ENCODE peak calls at places on chromosomes 7 and 10, in five cellular contexts. Y is Caco-2, D is brain microvascular endothelial cell, Z is esophagus muscularis mucosa, J is mesenchymal stem cell. T is an unnamed sample.

GRCh38 chr10:58460157-58460556 is 52.5 kb upstream of the BICC1 start:
- DNase-seq in Y (no peak), D (no peak), Z (no peak), J (no peak), T (no peak)

GRCh38 chr7:54705436-54705835 is 53.6 kb downstream of the SEC61G start:
- DNase-seq in Y (no peak), D (peak), Z (peak), J (no peak), T (peak)

GRCh38 chr10:83253272-83253671 is 886.0 kb upstream of the GHITM start:
- DNase-seq in Y (no peak), D (no peak), Z (no peak), J (no peak), T (no peak)

GRCh38 chr10:121702351-121703320 is 104.4 kb upstream of the FGFR2 start:
- DNase-seq in Y (no peak), D (peak), Z (no peak), J (no peak), T (no peak)

GRCh38 chr7:100476903-100477870 is 1.8 kb downstream of the TSC22D4 start:
- DNase-seq in Y (no peak), D (no peak), Z (no peak), J (no peak), T (no peak)

GRCh38 chr10:92822964-92823363 is 25.4 kb upstream of the EXOC6 start:
- DNase-seq in Y (peak), D (no peak), Z (no peak), J (peak), T (no peak)

GRCh38 chr10:48237856-48238250 is 36.6 kb downstream of the FRMPD2 start:
- DNase-seq in Y (no peak), D (no peak), Z (peak), J (no peak), T (no peak)

GRCh38 chr10:62384057-62384446 is 9.9 kb downstream of the ZNF365 start:
- DNase-seq in Y (no peak), D (peak), Z (no peak), J (peak), T (no peak)

GRCh38 chr10:78362406-78363022 is 328.9 kb downstream of the RPS24 start:
- DNase-seq in Y (no peak), D (peak), Z (no peak), J (peak), T (peak)

GRCh38 chr10:110305767-110306451 is 1.2 kb upstream of the SMNDC1 start:
- DNase-seq in Y (peak), D (peak), Z (no peak), J (peak), T (peak)

GRCh38 chr7:24601600-24601999 is 28.3 kb downstream of the PALS2 start:
- DNase-seq in Y (no peak), D (no peak), Z (no peak), J (no peak), T (peak)

GRCh38 chr7:127692200-127692599 is 40.2 kb downstream of the SND1 start:
- DNase-seq in Y (no peak), D (no peak), Z (no peak), J (no peak), T (no peak)

GRCh38 chr10:21052709-21053104 is 155.6 kb upstream of the NEBL start:
- DNase-seq in Y (no peak), D (no peak), Z (no peak), J (no peak), T (no peak)
- H3K4me3 ChIP-seq in Y (no peak), D (no peak), Z (no peak), J (no peak), T (no peak)

GRCh38 chr10:87657370-87657769 is 2.3 kb upstream of the PAPSS2 start:
- DNase-seq in Y (no peak), D (peak), Z (no peak), J (peak), T (no peak)

GRCh38 chr10:87658383-87658795 is 1.3 kb upstream of the PAPSS2 start:
- DNase-seq in Y (no peak), D (no peak), Z (no peak), J (peak), T (peak)

GRCh38 chr10:87659571-87660483 is at the start of gene PAPSS2:
- DNase-seq in Y (peak), D (peak), Z (no peak), J (peak), T (peak)

GRCh38 chr10:87660484-87661133 is 931 bp downstream of the PAPSS2 start:
- DNase-seq in Y (no peak), D (peak), Z (no peak), J (peak), T (peak)

DNA sequence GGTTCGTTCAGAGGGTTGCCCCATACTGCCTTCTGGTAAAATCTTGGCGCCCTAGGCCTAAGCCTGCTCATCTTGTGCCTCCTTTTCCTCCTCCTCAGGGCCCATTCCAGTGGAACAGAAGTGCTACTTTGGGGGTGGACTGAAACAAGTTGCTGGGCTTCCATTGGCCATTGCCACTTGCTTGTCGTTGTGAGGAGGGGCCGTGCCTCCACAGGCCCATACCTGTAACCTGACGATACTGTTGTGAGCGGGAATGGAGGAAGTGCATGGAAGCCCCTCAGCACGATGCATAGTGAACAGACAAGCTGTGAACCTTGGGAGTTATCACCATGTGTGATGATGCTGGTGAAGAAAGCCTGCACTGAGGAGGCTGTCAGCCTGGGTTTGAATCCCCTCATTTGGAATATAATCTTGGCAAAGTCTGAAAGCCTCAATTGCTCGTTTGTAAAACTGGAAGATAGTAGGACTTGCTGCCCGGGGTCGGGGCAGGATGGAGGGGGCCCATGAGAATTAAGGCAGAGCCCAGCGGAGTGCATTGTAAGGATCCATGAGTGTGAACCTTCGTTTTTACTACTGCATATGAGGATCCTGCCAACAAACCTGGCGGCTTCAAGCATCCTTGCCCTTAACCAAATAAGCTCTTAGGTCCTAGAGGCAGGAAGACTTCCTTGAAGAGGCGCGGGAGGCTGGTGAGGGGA is 671 bp upstream of the PAPSS2 start:
- DNase-seq in Y (no peak), D (no peak), Z (no peak), J (peak), T (no peak)
- H3K4me3 ChIP-seq in Y (peak), D (peak), Z (peak), J (peak), T (peak)

GRCh38 chr7:151757274-151757673 is 119.6 kb downstream of the PRKAG2 start:
- DNase-seq in Y (no peak), D (peak), Z (no peak), J (no peak), T (no peak)

GRCh38 chr7:151754688-151755130 is 122.2 kb downstream of the PRKAG2 start:
- DNase-seq in Y (no peak), D (no peak), Z (no peak), J (no peak), T (no peak)

GRCh38 chr7:151755131-151755787 is 121.7 kb downstream of the PRKAG2 start:
- DNase-seq in Y (no peak), D (no peak), Z (peak), J (peak), T (peak)

GRCh38 chr7:151756076-151756731 is 120.7 kb downstream of the PRKAG2 start:
- DNase-seq in Y (no peak), D (peak), Z (no peak), J (peak), T (no peak)

DNA sequence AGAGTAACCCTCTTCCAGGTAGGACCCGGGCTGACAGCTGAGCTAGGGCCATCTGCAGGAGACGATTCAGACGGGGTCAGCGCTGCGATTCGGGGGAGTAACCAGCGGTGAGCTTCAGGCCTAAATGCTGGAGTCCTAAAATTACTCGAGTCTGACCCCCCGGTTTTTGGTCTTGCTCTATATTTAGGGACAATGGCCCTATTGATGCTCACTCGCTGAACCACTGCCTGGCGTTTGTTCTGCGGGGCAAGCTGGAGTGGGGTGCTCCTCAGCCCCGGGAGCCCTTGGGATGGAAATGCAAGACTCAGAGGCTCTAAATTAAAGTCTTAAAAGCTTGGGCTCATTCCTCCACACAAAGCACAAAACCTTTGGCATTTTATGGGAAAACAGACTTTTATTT is 120.0 kb downstream of the PRKAG2 start:
- DNase-seq in Y (no peak), D (no peak), Z (no peak), J (no peak), T (no peak)
- H3K4me3 ChIP-seq in Y (no peak), D (no peak), Z (no peak), J (no peak), T (no peak)

DNA sequence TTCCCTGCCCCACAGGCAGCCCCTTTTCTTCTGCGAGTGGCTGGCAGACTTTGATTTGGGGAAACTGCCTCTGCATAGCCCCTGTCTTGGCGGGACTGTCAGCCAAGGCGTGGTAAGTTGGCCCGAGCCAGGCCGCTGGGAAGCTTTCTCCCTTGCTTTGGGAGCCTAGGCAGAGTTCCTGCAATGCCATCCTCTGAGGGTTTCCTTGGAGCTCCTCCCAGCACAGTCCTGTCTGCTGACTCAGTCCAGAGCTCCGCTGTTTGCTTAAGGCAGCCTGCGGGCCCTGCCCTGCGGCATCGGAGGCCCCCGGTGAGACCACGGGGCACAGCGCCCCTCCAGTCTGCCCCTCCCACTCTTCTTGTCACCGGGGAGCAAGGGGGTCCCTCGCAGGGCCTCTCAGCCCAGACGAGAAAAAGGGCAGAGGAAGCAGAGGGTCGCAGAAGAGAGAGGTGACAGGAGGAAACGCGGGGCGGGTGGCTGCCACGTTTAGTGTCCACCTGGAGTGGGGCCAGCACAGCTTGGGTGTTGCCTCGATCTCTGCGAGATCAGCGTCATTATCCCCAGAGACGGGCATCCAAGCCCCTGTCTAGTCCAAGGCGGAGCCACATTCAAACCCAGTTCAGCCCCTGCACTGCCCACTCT is 58.9 kb upstream of the CHST15 start:
- DNase-seq in Y (no peak), D (peak), Z (no peak), J (peak), T (peak)
- H3K4me3 ChIP-seq in Y (no peak), D (peak), Z (peak), J (no peak), T (no peak)

GRCh38 chr7:102933763-102934162 is 21.0 kb downstream of the LRRC17 start:
- DNase-seq in Y (no peak), D (peak), Z (no peak), J (peak), T (no peak)

GRCh38 chr7:102934670-102935069 is 21.9 kb downstream of the LRRC17 start:
- DNase-seq in Y (no peak), D (no peak), Z (no peak), J (no peak), T (peak)

GRCh38 chr7:102934267-102934666 is 21.5 kb downstream of the LRRC17 start:
- DNase-seq in Y (no peak), D (no peak), Z (no peak), J (no peak), T (peak)

GRCh38 chr7:102938679-102939078 is 25.9 kb downstream of the LRRC17 start:
- DNase-seq in Y (no peak), D (no peak), Z (no peak), J (no peak), T (no peak)

GRCh38 chr7:102935450-102936110 is 22.8 kb downstream of the LRRC17 start:
- DNase-seq in Y (no peak), D (no peak), Z (no peak), J (peak), T (peak)
- H3K4me3 ChIP-seq in Y (no peak), D (no peak), Z (no peak), J (no peak), T (no peak)

GRCh38 chr7:72337822-72338167 is 74.3 kb downstream of the CALN1 start:
- DNase-seq in Y (no peak), D (no peak), Z (peak), J (no peak), T (no peak)
- H3K4me3 ChIP-seq in Y (no peak), D (no peak), Z (no peak), J (no peak), T (no peak)

GRCh38 chr10:129969528-129970264 is 5.6 kb upstream of the EBF3 start:
- DNase-seq in Y (no peak), D (no peak), Z (no peak), J (no peak), T (no peak)

GRCh38 chr10:129968937-129969527 is 5.0 kb upstream of the EBF3 start:
- DNase-seq in Y (no peak), D (peak), Z (no peak), J (peak), T (peak)

GRCh38 chr10:129972145-129972965 is 8.3 kb upstream of the EBF3 start:
- DNase-seq in Y (no peak), D (no peak), Z (no peak), J (no peak), T (no peak)

GRCh38 chr10:129971381-129972144 is 7.5 kb upstream of the EBF3 start:
- DNase-seq in Y (peak), D (no peak), Z (peak), J (peak), T (peak)

GRCh38 chr10:129970404-129971364 is 6.6 kb upstream of the EBF3 start:
- DNase-seq in Y (no peak), D (no peak), Z (peak), J (no peak), T (no peak)
- H3K4me3 ChIP-seq in Y (peak), D (no peak), Z (peak), J (peak), T (peak)

GRCh38 chr7:74256446-74257408 is 2.5 kb upstream of the RFC2 start:
- DNase-seq in Y (no peak), D (peak), Z (no peak), J (peak), T (peak)

GRCh38 chr7:74253975-74254857 is at the start of gene RFC2:
- DNase-seq in Y (peak), D (peak), Z (peak), J (peak), T (peak)

GRCh38 chr7:74252893-74253292 is 1.3 kb downstream of the RFC2 start:
- DNase-seq in Y (no peak), D (no peak), Z (no peak), J (no peak), T (no peak)

GRCh38 chr7:74254858-74255379 is 720 bp upstream of the RFC2 start:
- DNase-seq in Y (no peak), D (no peak), Z (no peak), J (no peak), T (no peak)

DNA sequence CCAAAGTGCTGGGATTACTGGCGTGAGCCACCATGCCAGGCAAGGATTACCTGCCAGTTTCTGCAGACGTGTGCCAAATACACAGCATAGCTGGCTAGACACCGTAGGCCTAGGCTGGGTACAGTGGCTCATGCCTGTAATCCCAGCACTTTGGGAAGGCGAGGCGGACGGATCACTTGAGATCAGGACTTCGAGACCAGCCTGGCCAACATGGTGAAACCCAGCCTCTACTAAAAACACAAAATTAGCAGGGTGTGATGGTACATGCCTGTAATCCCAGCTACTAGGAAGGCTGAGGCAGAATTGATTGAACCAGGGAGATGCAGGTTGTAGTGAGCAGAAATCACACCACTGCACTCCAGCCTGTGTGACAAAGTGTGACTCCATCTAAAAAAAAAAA is 868 bp downstream of the RFC2 start:
- DNase-seq in Y (no peak), D (no peak), Z (no peak), J (no peak), T (no peak)
- H3K4me3 ChIP-seq in Y (peak), D (peak), Z (peak), J (peak), T (peak)

DNA sequence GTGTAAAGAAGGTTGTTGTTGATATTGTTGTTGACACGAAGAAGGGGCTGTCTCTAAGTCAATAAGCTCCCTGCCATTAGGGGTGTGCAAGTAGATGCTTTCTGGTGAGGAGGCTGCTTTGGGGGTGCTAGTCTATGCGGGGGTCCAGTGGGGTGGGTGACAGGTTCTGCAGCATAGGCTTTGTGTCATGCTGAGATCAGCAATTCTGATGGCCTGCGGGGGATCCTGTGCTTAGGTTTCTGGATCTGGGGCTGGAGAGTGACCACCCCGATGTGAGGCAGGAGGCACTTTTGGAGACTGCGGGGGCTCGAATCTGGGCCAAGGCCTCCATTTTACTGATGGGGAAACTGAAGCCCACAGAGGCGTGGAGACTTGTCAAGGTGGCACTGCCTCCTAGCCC is 5.1 kb downstream of the AQP1 start:
- DNase-seq in Y (no peak), D (no peak), Z (no peak), J (no peak), T (no peak)
- H3K4me3 ChIP-seq in Y (no peak), D (no peak), Z (peak), J (no peak), T (no peak)